ENCODE peak calls at places on chromosome 15, in ten cellular contexts. Q is HFF-Myc; F is tibial artery; P is CD8-positive, alpha-beta memory T cell; H is choroid plexus epithelial cell; Y is uterus; J is upper lobe of right lung; R is astrocyte of the spinal cord; X is A549; V is lower lobe of right lung. N is an unnamed sample.

GRCh38 chr15:63408514-63408913 is 26.9 kb upstream of the CA12 start:
- DNase-seq in P (no peak), X (no peak), H (peak; percentile 76), R (peak; percentile 42), F (no peak), Y (no peak), V (no peak), J (no peak), Q (no peak), N (no peak)

GRCh38 chr15:88002721-88003120 is 253.8 kb downstream of the NTRK3 start:
- DNase-seq in X (no peak), Y (no peak), H (no peak), Q (no peak), V (no peak), J (no peak), F (no peak), P (no peak), R (no peak), N (no peak)

GRCh38 chr15:44308415-44308814 is 19.9 kb downstream of the GOLM2 start:
- DNase-seq in H (no peak), Q (no peak), Y (no peak), R (no peak), J (no peak), P (no peak), V (no peak), F (no peak), X (no peak), N (no peak)

GRCh38 chr15:31197497-31198414 is 96.2 kb upstream of the TRPM1 start:
- DNase-seq in X (no peak), Q (no peak), P (no peak), H (peak; percentile 51), V (peak; percentile 76), F (no peak), Y (no peak), R (no peak), J (peak; percentile 78), N (no peak)

GRCh38 chr15:78907577-78907976 is 34.9 kb downstream of the MORF4L1 start:
- DNase-seq in Y (no peak), X (no peak), F (no peak), J (no peak), P (no peak), H (no peak), R (no peak), V (no peak), Q (no peak), N (no peak)

GRCh38 chr15:37004373-37004869 is 95.9 kb downstream of the MEIS2 start:
- DNase-seq in V (no peak), Q (no peak), H (no peak), F (no peak), X (no peak), Y (no peak), P (no peak), J (no peak), R (no peak), N (no peak)

GRCh38 chr15:69704229-69704628 is 251.6 kb downstream of the RPLP1 start:
- DNase-seq in R (no peak), H (peak; percentile 15), Y (no peak), J (no peak), X (no peak), V (no peak), F (no peak), Q (no peak), P (no peak), N (no peak)

GRCh38 chr15:95263751-95264150 is 1032.4 kb downstream of the MCTP2 start:
- DNase-seq in R (no peak), Y (no peak), J (no peak), X (no peak), V (no peak), Q (no peak), P (no peak), H (no peak), F (no peak), N (no peak)

GRCh38 chr15:70643783-70644125 is 119.6 kb downstream of the UACA start:
- DNase-seq in V (no peak), H (peak; percentile 36), R (no peak), J (no peak), F (no peak), Y (no peak), P (no peak), Q (no peak), X (peak; percentile 42), N (no peak)

GRCh38 chr15:60889006-60889405 is 340.1 kb downstream of the RORA start:
- DNase-seq in Q (no peak), F (no peak), V (no peak), X (no peak), P (no peak), H (no peak), J (no peak), Y (no peak), R (no peak), N (no peak)

GRCh38 chr15:31457631-31458526 is 131.2 kb downstream of the KLF13 start:
- DNase-seq in V (no peak), F (peak; percentile 61), H (peak; percentile 80), X (no peak), Q (no peak), J (peak; percentile 56), Y (no peak), R (peak; percentile 58), P (no peak), N (no peak)

GRCh38 chr15:51775967-51776816 is 24.8 kb downstream of the TMOD2 start:
- DNase-seq in Y (peak; percentile 52), V (no peak), H (peak; percentile 76), P (peak; percentile 44), J (no peak), F (peak; percentile 38), Q (no peak), X (peak; percentile 72), R (no peak), N (peak; percentile 64)

GRCh38 chr15:48896775-48897143 is 18.8 kb downstream of the EID1 start:
- DNase-seq in J (no peak), R (no peak), X (no peak), Q (no peak), F (no peak), H (peak; percentile 34), Y (no peak), V (no peak), P (no peak), N (no peak)

DNA sequence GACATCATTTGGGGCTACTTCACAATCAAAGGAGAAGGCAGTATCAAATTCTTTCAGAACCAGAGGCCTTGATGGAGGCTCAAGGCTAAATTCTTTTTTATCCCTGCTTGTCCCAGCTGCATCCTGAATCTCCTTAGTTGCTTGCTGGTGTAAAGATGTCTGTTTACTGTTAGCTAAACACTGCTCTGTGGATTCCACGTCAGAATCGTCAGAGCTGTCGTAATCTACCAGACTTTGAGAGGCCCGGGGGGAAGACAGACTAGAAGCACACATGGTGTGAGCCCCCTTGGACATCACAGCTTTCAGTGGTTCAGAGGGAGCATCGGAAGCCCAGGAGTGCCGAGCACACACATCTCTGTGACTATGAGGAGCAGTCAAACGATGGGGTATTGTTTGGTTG is 32.6 kb downstream of the LINS1 start:
- DNase-seq in P (no peak), H (no peak), X (no peak), Q (no peak), F (no peak), R (no peak), V (no peak), J (no peak), Y (no peak), N (no peak)
- H3K4me3 ChIP-seq in P (no peak overlapping the region), H (no peak overlapping the region), X (no peak overlapping the region), Q (no peak overlapping the region), F (no peak overlapping the region), R (no peak overlapping the region), V (no peak overlapping the region), J (no peak overlapping the region), Y (no peak overlapping the region), N (no peak overlapping the region)

GRCh38 chr15:58522865-58523264 is 91.1 kb downstream of the LIPC start:
- DNase-seq in Y (no peak), P (no peak), J (no peak), F (no peak), V (no peak), X (no peak), H (no peak), Q (no peak), R (no peak), N (no peak)

GRCh38 chr15:58520936-58521292 is 89.1 kb downstream of the LIPC start:
- DNase-seq in V (no peak), Y (no peak), Q (no peak), X (no peak), H (no peak), F (no peak), J (no peak), P (no peak), R (no peak), N (no peak)

GRCh38 chr15:58520464-58520863 is 88.7 kb downstream of the LIPC start:
- DNase-seq in V (no peak), F (no peak), Q (no peak), R (no peak), Y (no peak), P (no peak), H (no peak), X (no peak), J (no peak), N (no peak)

GRCh38 chr15:58522391-58522790 is 90.6 kb downstream of the LIPC start:
- DNase-seq in R (no peak), V (no peak), P (no peak), Q (no peak), Y (no peak), F (no peak), X (no peak), J (no peak), H (no peak), N (no peak)

DNA sequence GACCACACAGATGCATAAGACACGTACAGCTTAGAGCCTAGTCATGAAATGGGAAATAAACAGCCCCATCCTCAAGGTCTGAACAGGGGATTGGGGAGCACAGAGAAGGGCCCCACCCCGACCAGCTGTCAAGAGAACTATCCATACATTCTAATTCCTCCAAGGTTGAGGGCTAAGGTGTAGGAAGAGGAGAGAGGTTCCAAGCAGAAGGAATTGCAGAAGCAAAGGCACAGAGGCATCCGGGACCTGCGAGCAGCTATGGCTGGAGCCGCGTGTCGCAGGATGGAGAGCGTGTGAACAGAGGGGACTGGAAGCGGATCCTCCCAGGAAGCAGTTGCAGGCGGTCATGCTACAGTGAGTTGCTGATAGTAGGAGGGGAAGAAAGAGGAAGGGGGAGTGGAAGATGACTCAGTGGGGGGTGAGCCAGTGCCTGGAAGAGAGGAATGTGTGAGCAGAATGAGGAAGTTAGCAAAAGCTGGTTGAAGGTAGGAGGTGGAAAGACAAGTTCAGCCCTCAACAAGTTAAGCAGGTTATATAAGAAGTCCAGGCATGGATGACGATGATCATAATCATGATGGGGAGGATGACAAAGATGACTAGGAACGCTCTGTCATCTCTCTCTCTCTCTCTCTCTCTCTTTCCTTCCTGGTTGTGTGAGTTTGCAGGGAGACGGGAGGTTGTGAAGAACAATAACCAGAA is 89.7 kb downstream of the LIPC start:
- DNase-seq in X (peak; percentile 60), J (peak; percentile 78), R (peak; percentile 58), F (peak; percentile 58), Y (no peak), P (no peak), Q (peak; percentile 43), V (peak; percentile 77), H (peak; percentile 78), N (peak; percentile 24)
- H3K4me3 ChIP-seq in X (no peak overlapping the region), J (no peak overlapping the region), R (no peak overlapping the region), F (no peak overlapping the region), Y (no peak overlapping the region), P (no peak overlapping the region), Q (no peak overlapping the region), V (no peak overlapping the region), H (no peak overlapping the region), N (no peak overlapping the region)

GRCh38 chr15:22844421-22845288 is 6.2 kb downstream of the NIPA2 start:
- DNase-seq in Q (no peak), H (no peak), P (no peak), X (no peak), R (no peak), J (no peak), F (no peak), Y (no peak), V (no peak), N (no peak)
- H3K4me3 ChIP-seq in Q (no peak overlapping the region), H (no peak overlapping the region), P (no peak overlapping the region), X (no peak overlapping the region), R (no peak overlapping the region), J (no peak overlapping the region), F (no peak overlapping the region), Y (no peak overlapping the region), V (no peak overlapping the region), N (no peak overlapping the region)

GRCh38 chr15:76393614-76394013 is 57.0 kb downstream of the ISL2 start:
- DNase-seq in R (peak; percentile 71), F (no peak), H (peak; percentile 74), X (no peak), J (no peak), V (no peak), Y (no peak), Q (peak; percentile 17), P (no peak), N (no peak)
- H3K4me3 ChIP-seq in R (no peak overlapping the region), F (no peak overlapping the region), H (no peak overlapping the region), X (no peak overlapping the region), J (no peak overlapping the region), V (no peak overlapping the region), Y (no peak overlapping the region), Q (no peak overlapping the region), P (no peak overlapping the region), N (no peak overlapping the region)